ENCODE peak calls at places on chromosome 17, in nine cellular contexts. One of them, this sample, is unnamed.

GRCh38 chr17:59825533-59826316 is 67.0 kb downstream of the TUBD1 start:
- DNase-seq in SK-N-SH: no peak
- DNase-seq in CD8-positive, alpha-beta memory T cell: no peak
- DNase-seq in HCEC 1CT: peak; percentile 85
- DNase-seq in CD4-positive, alpha-beta T cell: no peak
- DNase-seq in anterior cingulate cortex: no peak
- DNase-seq in CD8-positive, alpha-beta T cell: no peak
- DNase-seq in immature natural killer cell: no peak
- DNase-seq in NCI-H1092 treated with DMSO at 0.1 percent for 48 hours: no peak
- DNase-seq in this sample: no peak

GRCh38 chr17:64024781-64025731 is 4.6 kb upstream of the ICAM2 start:
- DNase-seq in NCI-H1092 treated with DMSO at 0.1 percent for 48 hours: no peak
- DNase-seq in CD8-positive, alpha-beta T cell: peak; percentile 51
- DNase-seq in anterior cingulate cortex: no peak
- DNase-seq in immature natural killer cell: peak; percentile 83
- DNase-seq in HCEC 1CT: no peak
- DNase-seq in CD4-positive, alpha-beta T cell: peak; percentile 47
- DNase-seq in CD8-positive, alpha-beta memory T cell: peak; percentile 52
- DNase-seq in SK-N-SH: no peak
- DNase-seq in this sample: no peak

GRCh38 chr17:76996741-76997694 is 128.8 kb downstream of the MGAT5B start:
- DNase-seq in NCI-H1092 treated with DMSO at 0.1 percent for 48 hours: no peak
- DNase-seq in SK-N-SH: peak; percentile 10
- DNase-seq in HCEC 1CT: no peak
- DNase-seq in CD4-positive, alpha-beta T cell: no peak
- DNase-seq in CD8-positive, alpha-beta T cell: no peak
- DNase-seq in CD8-positive, alpha-beta memory T cell: no peak
- DNase-seq in immature natural killer cell: no peak
- DNase-seq in anterior cingulate cortex: no peak
- DNase-seq in this sample: no peak

GRCh38 chr17:73613947-73614655 is 30.1 kb downstream of the SDK2 start:
- DNase-seq in CD4-positive, alpha-beta T cell: no peak
- DNase-seq in CD8-positive, alpha-beta memory T cell: no peak
- DNase-seq in SK-N-SH: peak; percentile 89
- DNase-seq in NCI-H1092 treated with DMSO at 0.1 percent for 48 hours: no peak
- DNase-seq in immature natural killer cell: no peak
- DNase-seq in anterior cingulate cortex: no peak
- DNase-seq in HCEC 1CT: no peak
- DNase-seq in CD8-positive, alpha-beta T cell: no peak
- DNase-seq in this sample: peak; percentile 87

GRCh38 chr17:15157051-15157450 is 108.1 kb downstream of the PMP22 start:
- DNase-seq in CD4-positive, alpha-beta T cell: no peak
- DNase-seq in HCEC 1CT: peak; percentile 57
- DNase-seq in NCI-H1092 treated with DMSO at 0.1 percent for 48 hours: no peak
- DNase-seq in immature natural killer cell: no peak
- DNase-seq in SK-N-SH: no peak
- DNase-seq in anterior cingulate cortex: no peak
- DNase-seq in CD8-positive, alpha-beta T cell: no peak
- DNase-seq in CD8-positive, alpha-beta memory T cell: no peak
- DNase-seq in this sample: no peak

GRCh38 chr17:8138672-8139371 is 13.4 kb downstream of the PER1 start:
- DNase-seq in HCEC 1CT: peak; percentile 94
- DNase-seq in SK-N-SH: peak; percentile 94
- DNase-seq in anterior cingulate cortex: peak; percentile 89
- DNase-seq in NCI-H1092 treated with DMSO at 0.1 percent for 48 hours: peak; percentile 92
- DNase-seq in CD8-positive, alpha-beta T cell: peak; percentile 95
- DNase-seq in CD4-positive, alpha-beta T cell: peak; percentile 92
- DNase-seq in immature natural killer cell: peak; percentile 98
- DNase-seq in CD8-positive, alpha-beta memory T cell: peak; percentile 92
- DNase-seq in this sample: peak; percentile 100

GRCh38 chr17:74089869-74090464 is 113.5 kb upstream of the RPL38 start:
- DNase-seq in CD8-positive, alpha-beta memory T cell: no peak
- DNase-seq in CD4-positive, alpha-beta T cell: no peak
- DNase-seq in NCI-H1092 treated with DMSO at 0.1 percent for 48 hours: peak; percentile 65
- DNase-seq in anterior cingulate cortex: no peak
- DNase-seq in CD8-positive, alpha-beta T cell: peak; percentile 28
- DNase-seq in SK-N-SH: peak; percentile 63
- DNase-seq in HCEC 1CT: no peak
- DNase-seq in immature natural killer cell: peak; percentile 11
- DNase-seq in this sample: peak; percentile 80

GRCh38 chr17:81285179-81285878 is 9.8 kb downstream of the SLC38A10 start:
- DNase-seq in CD4-positive, alpha-beta T cell: no peak
- DNase-seq in NCI-H1092 treated with DMSO at 0.1 percent for 48 hours: no peak
- DNase-seq in immature natural killer cell: peak; percentile 57
- DNase-seq in HCEC 1CT: no peak
- DNase-seq in CD8-positive, alpha-beta T cell: peak; percentile 56
- DNase-seq in SK-N-SH: no peak
- DNase-seq in anterior cingulate cortex: peak; percentile 42
- DNase-seq in CD8-positive, alpha-beta memory T cell: peak; percentile 24
- DNase-seq in this sample: no peak

GRCh38 chr17:28384281-28385036 is 13.0 kb downstream of the SARM1 start:
- DNase-seq in CD8-positive, alpha-beta T cell: peak; percentile 66
- DNase-seq in SK-N-SH: no peak
- DNase-seq in CD8-positive, alpha-beta memory T cell: peak; percentile 42
- DNase-seq in HCEC 1CT: no peak
- DNase-seq in NCI-H1092 treated with DMSO at 0.1 percent for 48 hours: no peak
- DNase-seq in immature natural killer cell: peak; percentile 56
- DNase-seq in anterior cingulate cortex: no peak
- DNase-seq in CD4-positive, alpha-beta T cell: peak; percentile 44
- DNase-seq in this sample: no peak

GRCh38 chr17:67365762-67366192 is 600 bp downstream of the PSMD12 start:
- DNase-seq in anterior cingulate cortex: no peak
- DNase-seq in SK-N-SH: peak; percentile 42
- DNase-seq in CD8-positive, alpha-beta T cell: no peak
- DNase-seq in NCI-H1092 treated with DMSO at 0.1 percent for 48 hours: no peak
- DNase-seq in immature natural killer cell: no peak
- DNase-seq in CD4-positive, alpha-beta T cell: no peak
- DNase-seq in HCEC 1CT: peak; percentile 41
- DNase-seq in CD8-positive, alpha-beta memory T cell: no peak
- DNase-seq in this sample: no peak

GRCh38 chr17:56978441-56979090 is 635 bp downstream of the SCPEP1 start:
- DNase-seq in immature natural killer cell: no peak
- DNase-seq in CD8-positive, alpha-beta memory T cell: no peak
- DNase-seq in SK-N-SH: peak; percentile 52
- DNase-seq in anterior cingulate cortex: no peak
- DNase-seq in NCI-H1092 treated with DMSO at 0.1 percent for 48 hours: peak; percentile 34
- DNase-seq in CD8-positive, alpha-beta T cell: no peak
- DNase-seq in HCEC 1CT: no peak
- DNase-seq in CD4-positive, alpha-beta T cell: no peak
- DNase-seq in this sample: no peak

GRCh38 chr17:16013943-16014407 is 14.4 kb downstream of the TTC19 start:
- DNase-seq in NCI-H1092 treated with DMSO at 0.1 percent for 48 hours: no peak
- DNase-seq in CD4-positive, alpha-beta T cell: no peak
- DNase-seq in immature natural killer cell: no peak
- DNase-seq in HCEC 1CT: peak; percentile 87
- DNase-seq in CD8-positive, alpha-beta T cell: no peak
- DNase-seq in anterior cingulate cortex: no peak
- DNase-seq in CD8-positive, alpha-beta memory T cell: no peak
- DNase-seq in SK-N-SH: peak; percentile 50
- DNase-seq in this sample: no peak

GRCh38 chr17:1713878-1714487 is 3.8 kb upstream of the TLCD2 start:
- DNase-seq in CD8-positive, alpha-beta T cell: no peak
- DNase-seq in anterior cingulate cortex: no peak
- DNase-seq in NCI-H1092 treated with DMSO at 0.1 percent for 48 hours: peak; percentile 23
- DNase-seq in CD4-positive, alpha-beta T cell: no peak
- DNase-seq in immature natural killer cell: no peak
- DNase-seq in HCEC 1CT: peak; percentile 43
- DNase-seq in CD8-positive, alpha-beta memory T cell: no peak
- DNase-seq in SK-N-SH: peak; percentile 62
- DNase-seq in this sample: peak; percentile 83

GRCh38 chr17:77943971-77944370 is 14.5 kb upstream of the TNRC6C start:
- DNase-seq in anterior cingulate cortex: no peak
- DNase-seq in SK-N-SH: no peak
- DNase-seq in immature natural killer cell: no peak
- DNase-seq in CD8-positive, alpha-beta T cell: no peak
- DNase-seq in CD8-positive, alpha-beta memory T cell: no peak
- DNase-seq in NCI-H1092 treated with DMSO at 0.1 percent for 48 hours: no peak
- DNase-seq in HCEC 1CT: no peak
- DNase-seq in CD4-positive, alpha-beta T cell: no peak
- DNase-seq in this sample: no peak

GRCh38 chr17:57915532-57915931 is 39.7 kb downstream of the CUEDC1 start:
- DNase-seq in HCEC 1CT: no peak
- DNase-seq in CD8-positive, alpha-beta memory T cell: no peak
- DNase-seq in SK-N-SH: no peak
- DNase-seq in immature natural killer cell: no peak
- DNase-seq in NCI-H1092 treated with DMSO at 0.1 percent for 48 hours: peak; percentile 43
- DNase-seq in CD4-positive, alpha-beta T cell: no peak
- DNase-seq in anterior cingulate cortex: no peak
- DNase-seq in CD8-positive, alpha-beta T cell: no peak
- DNase-seq in this sample: no peak

GRCh38 chr17:68353121-68353521 is 61.8 kb downstream of the ARSG start:
- DNase-seq in CD8-positive, alpha-beta T cell: no peak
- DNase-seq in SK-N-SH: no peak
- DNase-seq in NCI-H1092 treated with DMSO at 0.1 percent for 48 hours: no peak
- DNase-seq in CD8-positive, alpha-beta memory T cell: no peak
- DNase-seq in HCEC 1CT: no peak
- DNase-seq in anterior cingulate cortex: no peak
- DNase-seq in immature natural killer cell: peak; percentile 34
- DNase-seq in CD4-positive, alpha-beta T cell: no peak
- DNase-seq in this sample: no peak